ENCODE peak calls at places on chromosomes 4 and X, in nine cellular contexts. Z is NB4, V is right lobe of liver, U is tibial nerve, T is uterus, Y is suprapubic skin, K is stomach, C is esophagus squamous epithelium, Q is heart left ventricle. I is an unnamed sample.

GRCh38 chrX:115892056-115892708 is 278.4 kb upstream of the AGTR2 start:
- DNase-seq in V (no peak), Y (no peak), Z (no peak), C (no peak), K (no peak), T (no peak), Q (no peak), U (no peak), I (no peak)

GRCh38 chr4:146638801-146639351 is at the start of gene POU4F2:
- DNase-seq in K (no peak), C (no peak), Z (no peak), U (no peak), T (no peak), Q (no peak), Y (peak), V (no peak), I (no peak)

GRCh38 chr4:141169391-141169790 is 36.1 kb upstream of the RNF150 start:
- DNase-seq in Y (no peak), U (no peak), T (no peak), K (no peak), V (no peak), Z (no peak), Q (no peak), C (no peak), I (no peak)

GRCh38 chr4:168388890-168389289 is 70.3 kb upstream of the DDX60 start:
- DNase-seq in U (no peak), V (no peak), C (no peak), Y (no peak), T (no peak), Z (no peak), Q (no peak), K (no peak), I (no peak)

GRCh38 chr4:136329042-136329662 is 1203.1 kb downstream of the PCDH18 start:
- DNase-seq in Q (peak), V (no peak), C (no peak), Y (no peak), T (no peak), U (no peak), K (no peak), Z (peak), I (no peak)

GRCh38 chr4:80336582-80336981 is 1.1 kb downstream of the CFAP299 start:
- DNase-seq in Y (no peak), C (no peak), Z (peak), U (no peak), Q (no peak), V (peak), K (no peak), T (no peak), I (peak)

GRCh38 chrX:136143714-136144113 is 3.6 kb upstream of the FHL1 start:
- DNase-seq in Q (no peak), T (no peak), U (no peak), K (no peak), V (no peak), C (no peak), Z (peak), Y (no peak), I (no peak)

GRCh38 chr4:118327554-118328241 is 25.1 kb downstream of the PRSS12 start:
- DNase-seq in U (no peak), Y (no peak), T (no peak), V (no peak), C (no peak), K (no peak), Q (no peak), Z (peak), I (no peak)

GRCh38 chrX:119655125-119655524 is 37.8 kb downstream of the SEPTIN6 start:
- DNase-seq in Y (no peak), Z (peak), T (peak), Q (peak), U (no peak), K (no peak), V (no peak), C (no peak), I (no peak)

GRCh38 chr4:110165382-110166285 is 32.8 kb downstream of the ELOVL6 start:
- DNase-seq in Z (peak), K (no peak), Y (no peak), V (no peak), Q (no peak), T (no peak), U (no peak), C (no peak), I (no peak)

GRCh38 chr4:185998791-185999190 is 70.2 kb upstream of the TLR3 start:
- DNase-seq in C (no peak), Q (no peak), T (no peak), U (no peak), Y (no peak), V (no peak), K (no peak), Z (no peak), I (no peak)

GRCh38 chr4:8272472-8273428 is 3.2 kb downstream of the HTRA3 start:
- DNase-seq in T (no peak), K (no peak), C (no peak), V (no peak), U (no peak), Y (no peak), Q (peak), Z (no peak), I (peak)

GRCh38 chr4:8275511-8275910 is 6.0 kb downstream of the HTRA3 start:
- DNase-seq in Q (no peak), C (no peak), U (no peak), K (no peak), T (no peak), Z (no peak), V (no peak), Y (no peak), I (no peak)

GRCh38 chr4:8273450-8273849 is 3.9 kb downstream of the HTRA3 start:
- DNase-seq in V (no peak), C (no peak), U (no peak), K (no peak), T (no peak), Y (no peak), Q (no peak), Z (no peak), I (no peak)

GRCh38 chr4:8274772-8275241 is 5.3 kb downstream of the HTRA3 start:
- DNase-seq in K (peak), V (no peak), T (peak), Q (peak), Y (peak), Z (peak), C (no peak), U (peak), I (no peak)

GRCh38 chr4:8274066-8274652 is 4.6 kb downstream of the HTRA3 start:
- DNase-seq in C (no peak), Q (no peak), Z (no peak), U (no peak), Y (no peak), T (no peak), V (no peak), K (no peak), I (no peak)
- TF ChIP-seq CTCF in C (no peak), Q (no peak), Z (no peak), U (no peak), Y (no peak), T (no peak), V (no peak), K (no peak), I (no peak)

GRCh38 chrX:129981207-129981553 is 1.3 kb upstream of the BCORL1 start:
- DNase-seq in Y (no peak), Q (no peak), U (peak), K (no peak), Z (no peak), T (no peak), C (no peak), V (no peak), I (no peak)

GRCh38 chrX:129981752-129982299 is 609 bp upstream of the BCORL1 start:
- DNase-seq in K (no peak), Z (peak), T (peak), U (no peak), V (no peak), Y (no peak), Q (no peak), C (no peak), I (no peak)

GRCh38 chrX:129980043-129980442 is 2.4 kb upstream of the BCORL1 start:
- DNase-seq in T (peak), Q (peak), Z (peak), U (peak), V (no peak), C (no peak), K (peak), Y (peak), I (peak)

GRCh38 chrX:129979207-129979920 is 3.1 kb upstream of the BCORL1 start:
- DNase-seq in K (no peak), V (no peak), T (peak), Q (no peak), U (no peak), Z (peak), Y (peak), C (no peak), I (peak)

DNA sequence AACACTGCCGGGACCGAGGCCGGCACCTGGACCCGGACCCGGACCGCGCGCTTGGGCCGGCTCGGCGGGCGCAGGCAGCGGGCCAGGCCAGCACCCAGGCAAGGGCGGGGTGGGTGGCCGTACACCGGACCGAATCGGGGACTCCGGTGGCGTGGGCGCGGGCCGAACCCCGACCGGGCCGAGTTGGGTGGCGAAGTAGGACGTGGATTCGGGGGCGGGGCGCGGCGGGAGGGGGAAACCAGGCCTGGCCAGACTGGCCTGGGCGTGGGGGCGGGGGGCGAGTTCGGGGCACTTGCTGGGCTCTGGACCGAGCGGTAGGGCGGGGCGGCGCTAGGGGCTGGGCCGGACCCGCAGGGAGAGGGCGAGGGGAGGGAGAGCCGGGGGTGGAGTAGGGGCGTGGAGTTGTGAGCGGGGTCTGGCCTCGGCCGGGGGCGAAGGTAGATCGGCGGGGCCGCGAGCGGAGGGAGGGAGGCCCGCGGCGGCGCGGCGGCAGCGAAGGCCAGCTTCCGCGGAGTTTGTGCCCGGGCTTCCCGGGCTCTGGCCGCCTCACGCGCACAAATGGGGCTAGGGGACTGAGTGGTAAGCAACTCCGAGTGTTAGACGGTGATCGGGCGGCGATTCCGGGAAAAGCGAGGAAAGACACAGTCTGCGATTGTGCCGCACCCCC is 1.8 kb upstream of the BCORL1 start:
- DNase-seq in K (peak), V (peak), U (peak), Y (peak), Q (peak), T (peak), C (no peak), Z (peak), I (peak)
- TF ChIP-seq POLR2A in K (no peak), V (peak), U (no peak), Y (no peak), Q (peak), T (peak), C (peak), Z (no peak), I (no peak)

GRCh38 chrX:71652405-71652804 is 14.9 kb upstream of the LOC101059915 start:
- DNase-seq in Y (no peak), K (peak), U (peak), Q (no peak), Z (peak), T (peak), V (no peak), C (no peak), I (no peak)

GRCh38 chrX:71653344-71653743 is 14.0 kb upstream of the LOC101059915 start:
- DNase-seq in Z (no peak), Y (no peak), U (no peak), Q (no peak), K (no peak), T (no peak), V (no peak), C (no peak), I (no peak)

GRCh38 chrX:71650333-71650969 is 16.9 kb upstream of the LOC101059915 start:
- DNase-seq in Z (peak), C (no peak), Y (no peak), V (no peak), Q (no peak), K (no peak), T (no peak), U (no peak), I (no peak)
- TF ChIP-seq CTCF in Z (peak), C (no peak), Y (no peak), V (peak), Q (peak), K (no peak), T (no peak), U (no peak), I (no peak)

GRCh38 chr4:25022741-25023140 is 8.0 kb downstream of the LGI2 start:
- DNase-seq in T (no peak), K (no peak), C (no peak), U (no peak), Y (no peak), Z (no peak), Q (no peak), V (no peak), I (no peak)
- TF ChIP-seq POLR2A in T (no peak), K (no peak), C (no peak), U (no peak), Y (no peak), Z (no peak), Q (no peak), V (no peak), I (no peak)

DNA sequence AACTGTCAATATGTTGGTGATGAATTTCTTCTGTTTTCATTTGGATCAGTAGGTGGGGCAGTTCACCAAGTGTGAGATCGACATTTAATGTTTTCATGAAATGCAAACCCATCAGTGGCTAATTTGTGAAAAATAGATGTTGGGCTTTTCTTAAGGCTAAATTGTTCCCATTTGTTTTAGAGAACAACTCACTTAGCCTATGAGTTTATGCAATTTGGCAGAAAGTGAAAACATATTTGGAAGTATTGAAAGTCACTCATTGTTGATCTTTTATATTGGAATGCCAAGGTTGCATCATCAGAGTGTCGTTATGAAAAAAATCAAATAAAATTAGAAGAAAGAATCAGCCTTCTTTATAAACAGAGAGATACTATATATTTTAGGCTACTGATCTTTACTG is 132.4 kb downstream of the RPA4 start:
- DNase-seq in C (no peak), V (no peak), Q (no peak), U (no peak), T (no peak), Y (no peak), K (no peak), Z (no peak), I (no peak)
- TF ChIP-seq CTCF in C (no peak), V (peak), Q (no peak), U (no peak), T (no peak), Y (no peak), K (no peak), Z (no peak), I (no peak)

I was measured in spleen.